ENCODE peak calls at places on chromosomes 1 and 21, in five cellular contexts. E, B, M, K and W are unnamed samples.
A peak's percentile ranks its signal among the peaks of the same experiment; 100 is the strongest.

GRCh38 chr21:43874085-43874785 is 9.2 kb downstream of the AGPAT3 start:
- DNase-seq in E (no peak), B (no peak), M (no peak), K (no peak), W (no peak)

GRCh38 chr1:6794164-6794563 is 8.9 kb downstream of the CAMTA1 start:
- DNase-seq in E (no peak), B (no peak), M (peak; percentile 21), K (no peak), W (no peak)

GRCh38 chr1:15159166-15159555 is 5.6 kb downstream of the TMEM51 start:
- DNase-seq in E (no peak), B (no peak), M (no peak), K (no peak), W (no peak)

GRCh38 chr1:109567823-109568222 is 19.4 kb downstream of the GNAI3 start:
- DNase-seq in E (no peak), B (no peak), M (no peak), K (no peak), W (no peak)

GRCh38 chr1:147252540-147252939 is 10.1 kb downstream of the CHD1L start:
- DNase-seq in E (no peak), B (no peak), M (no peak), K (no peak), W (no peak)

GRCh38 chr1:159775716-159776115 is 5.0 kb upstream of the DUSP23 start:
- DNase-seq in E (no peak), B (no peak), M (no peak), K (no peak), W (no peak)

GRCh38 chr1:51341876-51342496 is 11.6 kb upstream of the TTC39A start:
- DNase-seq in E (no peak), B (no peak), M (no peak), K (no peak), W (no peak)

GRCh38 chr1:66261370-66261769 is 272.6 kb upstream of the SGIP1 start:
- DNase-seq in E (no peak), B (no peak), M (no peak), K (no peak), W (no peak)

GRCh38 chr1:71796044-71796443 is 486.3 kb downstream of the NEGR1 start:
- DNase-seq in E (no peak), B (no peak), M (peak; percentile 2), K (no peak), W (no peak)

GRCh38 chr21:15298306-15298705 is 233.5 kb upstream of the NRIP1 start:
- DNase-seq in E (no peak), B (no peak), M (no peak), K (no peak), W (no peak)

GRCh38 chr1:41902125-41902524 is 16.6 kb downstream of the HIVEP3 start:
- DNase-seq in E (no peak), B (no peak), M (no peak), K (no peak), W (no peak)

GRCh38 chr1:182842265-182842664 is 3.1 kb downstream of the DHX9 start:
- DNase-seq in E (no peak), B (no peak), M (no peak), K (no peak), W (no peak)

GRCh38 chr1:20227704-20228103 is 41.4 kb upstream of the PLA2G2C start:
- DNase-seq in E (no peak), B (no peak), M (no peak), K (no peak), W (no peak)

GRCh38 chr1:33610391-33610790 is 137.9 kb downstream of the ZSCAN20 start:
- DNase-seq in E (no peak), B (no peak), M (no peak), K (no peak), W (no peak)

GRCh38 chr21:44601596-44602473 is 1.4 kb downstream of the KRTAP10-7 start:
- DNase-seq in E (no peak), B (no peak), M (no peak), K (peak; percentile 68), W (no peak)

GRCh38 chr1:148353461-148354283 is 129.4 kb downstream of the PPIAL4G start:
- DNase-seq in E (no peak), B (no peak), M (peak; percentile 7), K (no peak), W (no peak)

GRCh38 chr1:45359882-45360513 is 19.8 kb upstream of the MUTYH start:
- DNase-seq in E (peak; percentile 76), B (no peak), M (peak; percentile 58), K (peak; percentile 85), W (no peak)

GRCh38 chr1:39701092-39701460 is 9.8 kb upstream of the HPCAL4 start:
- DNase-seq in E (no peak), B (no peak), M (no peak), K (peak; percentile 68), W (no peak)

GRCh38 chr1:87362834-87363426 is 34.2 kb downstream of the LMO4 start:
- DNase-seq in E (no peak), B (no peak), M (no peak), K (no peak), W (no peak)

GRCh38 chr1:61950418-61950817 is 208.1 kb downstream of the PATJ start:
- DNase-seq in E (no peak), B (no peak), M (no peak), K (no peak), W (no peak)

GRCh38 chr1:98373055-98373454 is 288.5 kb upstream of the SNX7 start:
- DNase-seq in E (no peak), B (no peak), M (no peak), K (no peak), W (no peak)

GRCh38 chr1:38735651-38736161 is 123.9 kb downstream of the RRAGC start:
- DNase-seq in E (no peak), B (no peak), M (no peak), K (no peak), W (no peak)

GRCh38 chr1:4650486-4650885 is 3.9 kb upstream of the AJAP1 start:
- DNase-seq in E (peak; percentile 7), B (no peak), M (no peak), K (no peak), W (no peak)

GRCh38 chr1:95023399-95024050 is 49.2 kb downstream of the ALG14 start:
- DNase-seq in E (no peak), B (no peak), M (no peak), K (no peak), W (no peak)

GRCh38 chr1:45395051-45395450 is 54.8 kb upstream of the MUTYH start:
- DNase-seq in E (no peak), B (no peak), M (no peak), K (no peak), W (no peak)

GRCh38 chr1:53449026-53449425 is 10.2 kb upstream of the DMRTB1 start:
- DNase-seq in E (no peak), B (no peak), M (no peak), K (no peak), W (no peak)

GRCh38 chr1:96362623-96363022 is 359.0 kb upstream of the PTBP2 start:
- DNase-seq in E (no peak), B (no peak), M (peak; percentile 58), K (no peak), W (no peak)

GRCh38 chr1:32540589-32540988 is 1.4 kb downstream of the ZBTB8A start:
- DNase-seq in E (no peak), B (no peak), M (no peak), K (no peak), W (no peak)

GRCh38 chr1:235105051-235106043 is 23.3 kb downstream of the TOMM20 start:
- DNase-seq in E (no peak), B (no peak), M (no peak), K (no peak), W (no peak)

GRCh38 chr21:25826652-25827051 is 91.9 kb downstream of the GABPA start:
- DNase-seq in E (no peak), B (no peak), M (no peak), K (no peak), W (no peak)

GRCh38 chr1:85297855-85298629 is 21.6 kb upstream of the BCL10 start:
- DNase-seq in E (no peak), B (no peak), M (peak; percentile 79), K (peak; percentile 84), W (peak; percentile 26)

GRCh38 chr1:169550294-169550693 is 36.0 kb downstream of the F5 start:
- DNase-seq in E (no peak), B (no peak), M (peak; percentile 13), K (no peak), W (no peak)
- TF ChIP-seq CTCF in E (peak; percentile 39), B (no peak), M (peak; percentile 42), K (no peak), W (no peak)

GRCh38 chr1:24304763-24305162 is 14.4 kb upstream of the GRHL3 start:
- DNase-seq in E (no peak), B (no peak), M (no peak), K (no peak), W (no peak)
- TF ChIP-seq CTCF in E (no peak), B (no peak), M (no peak), K (no peak), W (no peak)

DNA sequence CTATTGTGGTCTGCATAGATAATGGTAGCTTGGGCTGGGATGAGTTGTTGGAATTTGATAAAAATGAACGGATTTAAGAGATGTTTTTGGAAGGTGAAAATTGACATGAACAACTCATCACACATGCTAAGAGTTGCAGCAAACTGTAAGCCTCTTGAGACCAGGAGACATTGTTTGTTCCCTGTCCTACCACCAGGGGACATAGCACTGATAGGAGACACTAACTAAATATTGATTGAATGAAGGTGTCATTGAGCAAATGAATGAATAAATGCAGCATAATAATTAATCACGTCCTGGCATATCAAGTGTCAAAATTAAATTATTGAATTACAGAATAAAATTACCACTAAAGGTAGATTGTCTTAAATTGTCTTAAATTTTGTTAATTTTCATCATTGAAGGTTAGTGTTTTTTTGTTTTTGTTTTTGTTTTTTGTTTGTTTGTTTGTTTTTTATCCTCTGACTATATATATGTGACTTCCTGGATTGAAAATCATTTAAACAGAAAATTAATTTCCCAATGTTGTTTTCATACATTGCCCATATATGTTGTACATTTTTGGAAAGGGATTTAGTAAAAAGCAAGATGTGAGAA is 285.3 kb upstream of the C1orf105 start:
- DNase-seq in E (no peak), B (no peak), M (no peak), K (no peak), W (no peak)
- TF ChIP-seq CTCF in E (peak; percentile 53), B (peak; percentile 39), M (no peak), K (no peak), W (no peak)

DNA sequence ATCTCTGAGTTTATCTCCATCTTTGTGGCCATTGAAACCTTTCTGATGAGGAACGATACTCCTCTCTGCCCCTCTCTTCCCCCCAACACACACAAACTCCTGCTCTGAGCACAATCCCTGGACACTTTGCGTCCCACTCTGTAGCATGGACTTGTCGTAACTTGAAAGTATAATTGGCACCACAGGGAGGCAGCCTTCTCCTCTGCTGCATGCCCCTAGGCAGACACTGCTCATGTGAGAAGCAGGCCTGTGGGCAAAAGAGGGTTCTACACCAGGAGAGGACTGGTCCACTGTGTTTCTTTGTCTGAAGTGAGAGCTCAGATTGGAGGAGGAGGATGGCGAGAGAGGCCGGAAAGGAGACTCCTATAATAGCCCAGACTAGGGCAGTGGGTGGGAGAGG is 3.8 kb upstream of the PARS2 start:
- DNase-seq in E (no peak), B (no peak), M (peak; percentile 17), K (no peak), W (no peak)
- TF ChIP-seq CTCF in E (no peak), B (no peak), M (no peak), K (no peak), W (no peak)